ENCODE peak calls at places on chromosomes 6 and 20, in four cellular contexts. D is AG09309, C is stomach, G is NCI-H1092. H is an unnamed sample.

GRCh38 chr6:138817799-138818198 is 21.9 kb downstream of the ECT2L start:
- DNase-seq in D (peak), C (peak), G (no peak), H (peak)

GRCh38 chr20:35311409-35311808 is 19.2 kb upstream of the FAM83C start:
- DNase-seq in D (no peak), C (no peak), G (no peak), H (no peak)

GRCh38 chr6:35706468-35706867 is 17.8 kb upstream of the FKBP5 start:
- DNase-seq in D (no peak), C (no peak), G (no peak), H (no peak)

GRCh38 chr6:135640449-135641111 is 143.0 kb upstream of the AHI1 start:
- DNase-seq in D (no peak), C (no peak), G (no peak), H (no peak)

GRCh38 chr20:42906120-42906519 is 283.6 kb downstream of the PTPRT start:
- DNase-seq in D (no peak), C (no peak), G (no peak), H (no peak)

GRCh38 chr6:18820725-18821124 is 433.6 kb downstream of the RNF144B start:
- DNase-seq in D (no peak), C (no peak), G (no peak), H (no peak)

GRCh38 chr6:167687035-167687720 is 139.5 kb upstream of the AFDN start:
- DNase-seq in D (no peak), C (no peak), G (no peak), H (no peak)

GRCh38 chr20:8260837-8261241 is 128.8 kb downstream of the PLCB1 start:
- DNase-seq in D (no peak), C (no peak), G (no peak), H (no peak)

GRCh38 chr6:156857573-156857972 is 80.4 kb downstream of the ARID1B start:
- DNase-seq in D (no peak), C (no peak), G (no peak), H (no peak)

GRCh38 chr6:169388767-169389166 is 135.1 kb upstream of the THBS2 start:
- DNase-seq in D (no peak), C (no peak), G (no peak), H (no peak)

GRCh38 chr6:166970776-166971175 is 14.4 kb upstream of the RNASET2 start:
- DNase-seq in D (no peak), C (no peak), G (no peak), H (no peak)

GRCh38 chr20:13325033-13325432 is 104.0 kb downstream of the ISM1 start:
- DNase-seq in D (no peak), C (no peak), G (no peak), H (no peak)

GRCh38 chr6:4872841-4873240 is 96.6 kb downstream of the CDYL start:
- DNase-seq in D (no peak), C (no peak), G (no peak), H (no peak)

GRCh38 chr6:43773050-43773956 is 3.3 kb downstream of the VEGFA start:
- DNase-seq in D (no peak), C (peak), G (no peak), H (peak)

GRCh38 chr20:22825076-22825475 is 210.0 kb upstream of the SSTR4 start:
- DNase-seq in D (no peak), C (no peak), G (no peak), H (no peak)

GRCh38 chr6:111474106-111474505 is 8.9 kb downstream of the REV3L start:
- DNase-seq in D (no peak), C (no peak), G (no peak), H (no peak)

GRCh38 chr20:38209736-38210405 is 44.8 kb upstream of the TGM2 start:
- DNase-seq in D (no peak), C (no peak), G (no peak), H (no peak)

GRCh38 chr20:34201531-34201930 is 39.7 kb upstream of the ASIP start:
- DNase-seq in D (no peak), C (no peak), G (no peak), H (no peak)

H was measured in ureter.